ENCODE peak calls at places on chromosomes 13 and 19, in five cellular contexts. X is T-helper 17 cell, V is IMR-90, B is NAMALWA, M is EL. R is an unnamed sample.

GRCh38 chr13:112959206-112959605 is 9.8 kb upstream of the MCF2L start:
- DNase-seq in B (no peak), X (no peak), V (no peak), M (no peak), R (no peak)

GRCh38 chr13:44004881-44005280 is 125.2 kb downstream of the LACC1 start:
- DNase-seq in X (no peak), V (peak), M (peak), B (no peak), R (no peak)

GRCh38 chr13:27607125-27607524 is 13.2 kb downstream of the LNX2 start:
- DNase-seq in B (no peak), V (peak), M (peak), X (no peak), R (peak)

GRCh38 chr19:51354103-51354741 is 12.0 kb downstream of the ETFB start:
- DNase-seq in B (no peak), X (no peak), M (no peak), V (no peak), R (no peak)

GRCh38 chr19:15871570-15871969 is 26.3 kb downstream of the CYP4F2 start:
- DNase-seq in V (no peak), X (no peak), B (no peak), M (no peak), R (no peak)

GRCh38 chr13:48403151-48403631 is 9.7 kb downstream of the LPAR6 start:
- DNase-seq in M (no peak), X (no peak), V (peak), B (no peak), R (no peak)

GRCh38 chr19:40191836-40192646 is 815 bp downstream of the MAP3K10 start:
- DNase-seq in M (peak), X (no peak), B (peak), V (peak), R (no peak)

GRCh38 chr13:51230473-51231105 is 8.4 kb downstream of the FAM124A start:
- DNase-seq in M (no peak), B (peak), X (no peak), V (peak), R (no peak)

GRCh38 chr19:38901683-38902082 is 1.9 kb downstream of the NFKBIB start:
- DNase-seq in V (no peak), X (no peak), M (no peak), B (no peak), R (no peak)

GRCh38 chr13:49594576-49594975 is 9.2 kb upstream of the RCBTB1 start:
- DNase-seq in V (no peak), X (no peak), M (no peak), B (no peak), R (no peak)

GRCh38 chr13:98577823-98578285 is 947 bp upstream of the STK24 start:
- DNase-seq in X (no peak), B (no peak), V (no peak), M (no peak), R (no peak)

GRCh38 chr13:44783987-44784734 is 205.1 kb downstream of the NUFIP1 start:
- DNase-seq in M (no peak), X (no peak), V (no peak), B (no peak), R (no peak)

GRCh38 chr19:7657047-7657779 is 11.6 kb upstream of the RETN start:
- DNase-seq in V (no peak), X (no peak), M (no peak), B (no peak), R (no peak)

GRCh38 chr19:17491287-17491686 is 20.2 kb upstream of the PGLS start:
- DNase-seq in X (no peak), B (no peak), M (no peak), V (no peak), R (no peak)

GRCh38 chr13:25372275-25373081 is 704 bp downstream of the ATP8A2 start:
- DNase-seq in B (no peak), X (no peak), M (no peak), V (no peak), R (no peak)

R was measured in brain pericyte.